ENCODE peak calls at places on chromosome 6, in nine cellular contexts. Z is tibial nerve; W is astrocyte of the cerebellum; G is Panc1; I is pancreas; P is CD8-positive, alpha-beta T cell; V is foreskin fibroblast; U is epithelial cell of esophagus; M is astrocyte of the spinal cord. B is an unnamed sample.

GRCh38 chr6:25448965-25449538 is 169.9 kb downstream of the CARMIL1 start:
- DNase-seq in G (no peak), P (no peak), V (no peak), U (peak), W (no peak), Z (no peak), I (no peak), M (no peak), B (no peak)

GRCh38 chr6:11276911-11277274 is 44.4 kb upstream of the NEDD9 start:
- DNase-seq in U (peak), W (no peak), G (no peak), M (no peak), I (no peak), Z (no peak), V (peak), P (no peak), B (no peak)

GRCh38 chr6:151325075-151326050 is 66.0 kb downstream of the ZBTB2 start:
- DNase-seq in Z (peak), U (peak), G (no peak), M (peak), I (peak), V (peak), W (no peak), P (no peak), B (no peak)

GRCh38 chr6:29641430-29642213 is 8.6 kb upstream of the GABBR1 start:
- DNase-seq in M (no peak), G (no peak), W (no peak), U (peak), P (no peak), V (no peak), Z (no peak), I (no peak), B (no peak)

GRCh38 chr6:170134077-170135040 is 156.5 kb downstream of the DLL1 start:
- DNase-seq in I (peak), M (no peak), U (no peak), V (no peak), Z (no peak), W (no peak), G (no peak), P (no peak), B (peak)

GRCh38 chr6:53643481-53643965 is 22.0 kb downstream of the KLHL31 start:
- DNase-seq in P (no peak), I (no peak), G (no peak), U (no peak), V (no peak), W (no peak), Z (no peak), M (no peak), B (no peak)

GRCh38 chr6:68229566-68229965 is 405.5 kb upstream of the ADGRB3 start:
- DNase-seq in P (no peak), W (peak), Z (no peak), G (no peak), M (peak), I (no peak), U (no peak), V (peak), B (no peak)

GRCh38 chr6:87798393-87799278 is 96.6 kb upstream of the AKIRIN2 start:
- DNase-seq in W (no peak), I (no peak), V (no peak), Z (no peak), G (no peak), M (no peak), U (no peak), P (no peak), B (no peak)

GRCh38 chr6:119533603-119534279 is 184.2 kb upstream of the MAN1A1 start:
- DNase-seq in Z (no peak), U (peak), I (no peak), G (no peak), P (no peak), V (peak), W (peak), M (peak), B (no peak)

GRCh38 chr6:111808493-111808892 is 64.8 kb downstream of the FYN start:
- DNase-seq in W (no peak), P (no peak), Z (no peak), V (no peak), G (no peak), M (no peak), I (no peak), U (no peak), B (no peak)

GRCh38 chr6:46053034-46053933 is 37.6 kb upstream of the CLIC5 start:
- DNase-seq in V (no peak), G (no peak), U (no peak), I (no peak), W (no peak), Z (no peak), P (no peak), M (no peak), B (no peak)

GRCh38 chr6:35972471-35972985 is 51.6 kb upstream of the SRPK1 start:
- DNase-seq in U (no peak), G (no peak), M (no peak), V (peak), W (peak), I (no peak), P (no peak), Z (no peak), B (no peak)

DNA sequence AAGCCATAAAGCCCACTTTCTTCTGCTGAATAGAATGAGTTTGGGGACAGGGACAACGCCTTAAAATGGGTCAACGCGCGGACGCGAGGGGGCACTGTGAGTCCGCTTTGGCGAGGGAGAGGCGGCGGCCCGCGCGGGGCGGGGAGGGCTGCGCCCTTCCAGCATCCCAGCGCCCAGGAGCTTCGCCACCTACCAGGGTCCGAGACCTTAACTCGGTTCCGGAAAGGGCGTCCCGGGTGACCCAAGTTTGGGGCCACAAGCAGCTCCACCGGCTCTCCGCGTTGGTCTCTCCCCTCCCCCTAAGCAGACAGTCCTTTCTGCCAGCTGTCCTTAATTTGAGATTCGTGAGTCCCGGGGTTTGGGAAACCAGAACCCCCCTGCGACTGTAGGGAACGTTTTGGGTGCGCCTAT is 1.8 kb upstream of the SAMD5 start:
- DNase-seq in V (peak), M (peak), Z (peak), P (no peak), W (no peak), U (peak), G (no peak), I (peak), B (no peak)
- TF ChIP-seq CTCF in V (peak), M (peak), Z (peak), P (no peak), W (peak), U (peak), G (peak), I (peak), B (peak)

GRCh38 chr6:121441477-121441876 is 6.0 kb downstream of the GJA1 start:
- DNase-seq in P (no peak), M (no peak), I (no peak), W (no peak), G (no peak), V (no peak), Z (no peak), U (no peak), B (no peak)
- H3K4me3 ChIP-seq in P (no peak), M (no peak), I (no peak), W (peak), G (no peak), V (peak), Z (no peak), U (no peak), B (no peak)

GRCh38 chr6:95185874-95186273 is 391.5 kb upstream of the MANEA start:
- DNase-seq in V (no peak), Z (no peak), G (no peak), W (no peak), I (no peak), M (no peak), P (no peak), U (no peak), B (no peak)
- TF ChIP-seq CTCF in V (no peak), Z (no peak), G (no peak), W (no peak), I (no peak), M (no peak), P (no peak), U (no peak), B (no peak)

DNA sequence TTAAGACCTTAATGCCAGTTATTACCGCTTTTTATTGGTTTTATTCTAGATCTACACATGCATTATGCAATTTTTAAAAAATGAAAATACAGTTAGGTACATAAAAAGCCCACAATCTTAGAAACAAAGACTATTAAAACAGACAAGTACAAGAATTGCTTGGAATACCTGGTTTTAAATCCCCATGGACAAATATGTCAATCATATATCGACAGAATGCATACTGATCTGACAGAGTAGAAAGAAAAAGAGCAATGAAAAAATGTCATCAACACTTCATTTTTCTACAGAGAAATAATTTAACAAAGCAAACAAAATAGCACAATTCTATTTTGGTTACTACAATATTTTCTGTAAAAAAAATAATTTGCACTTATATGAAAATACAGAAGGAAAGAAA is 139.7 kb downstream of the TRDN start:
- DNase-seq in U (no peak), W (no peak), I (no peak), P (no peak), V (no peak), Z (no peak), M (no peak), G (no peak), B (no peak)
- H3K4me3 ChIP-seq in U (no peak), W (no peak), I (no peak), P (no peak), V (no peak), Z (no peak), M (no peak), G (no peak), B (no peak)

GRCh38 chr6:33578164-33578563 is 1.9 kb downstream of the BAK1 start:
- DNase-seq in P (no peak), W (no peak), G (no peak), U (no peak), M (no peak), I (no peak), Z (no peak), V (no peak), B (no peak)

GRCh38 chr6:33578588-33579011 is 1.5 kb downstream of the BAK1 start:
- DNase-seq in U (no peak), Z (no peak), M (no peak), I (no peak), G (no peak), W (no peak), P (no peak), V (no peak), B (no peak)

GRCh38 chr6:33577106-33577535 is 3.0 kb downstream of the BAK1 start:
- DNase-seq in I (peak), W (no peak), M (no peak), V (no peak), Z (no peak), G (no peak), U (peak), P (no peak), B (peak)

GRCh38 chr6:33576668-33577067 is 3.4 kb downstream of the BAK1 start:
- DNase-seq in G (no peak), Z (no peak), W (no peak), U (no peak), I (no peak), P (no peak), V (no peak), M (no peak), B (no peak)

GRCh38 chr6:33577718-33578117 is 2.4 kb downstream of the BAK1 start:
- DNase-seq in M (no peak), U (no peak), I (no peak), V (no peak), P (no peak), G (no peak), W (no peak), Z (no peak), B (no peak)
- TF ChIP-seq CTCF in M (no peak), U (no peak), I (no peak), V (no peak), P (no peak), G (no peak), W (no peak), Z (no peak), B (no peak)

DNA sequence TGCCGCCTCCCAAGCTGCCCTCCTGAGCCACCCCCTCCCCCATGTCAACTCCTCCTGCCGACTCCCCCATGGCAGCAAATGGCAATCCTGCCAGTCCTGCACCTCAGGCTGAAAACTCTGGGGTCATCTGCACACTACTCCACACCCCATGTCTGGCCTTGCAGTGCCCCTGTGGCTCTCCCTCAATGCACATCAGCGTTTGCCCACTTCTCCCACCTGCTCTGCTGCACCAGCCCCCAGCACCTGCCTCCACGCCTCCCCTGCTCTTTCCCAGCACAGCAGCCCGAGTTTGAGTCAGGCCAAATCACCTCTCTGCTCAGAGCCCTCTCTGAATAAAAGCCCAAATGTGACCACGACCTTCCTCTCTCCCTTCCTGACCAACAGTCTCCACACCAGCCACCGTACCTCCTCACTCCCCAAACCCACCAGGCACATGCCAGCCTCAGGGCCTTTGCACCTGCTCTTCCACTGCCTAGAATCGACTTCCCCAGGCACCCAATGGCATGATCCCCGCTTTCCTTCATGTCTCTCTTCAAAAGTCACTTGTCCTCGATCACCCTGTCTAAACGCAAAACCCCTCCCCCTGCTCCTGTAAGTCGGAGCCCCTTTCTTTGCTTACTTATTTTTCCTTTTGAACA is 4.3 kb downstream of the PXDC1 start:
- DNase-seq in P (no peak), I (no peak), G (no peak), W (no peak), V (no peak), Z (no peak), U (no peak), M (no peak), B (no peak)
- H3K4me3 ChIP-seq in P (no peak), I (no peak), G (no peak), W (no peak), V (peak), Z (no peak), U (no peak), M (no peak), B (no peak)

GRCh38 chr6:108526739-108527174 is 34.0 kb upstream of the FOXO3 start:
- DNase-seq in I (no peak), M (peak), Z (no peak), W (peak), G (peak), P (no peak), U (peak), V (peak), B (no peak)

GRCh38 chr6:108535079-108535742 is 25.5 kb upstream of the FOXO3 start:
- DNase-seq in U (no peak), I (no peak), W (no peak), G (no peak), M (no peak), P (no peak), V (no peak), Z (no peak), B (no peak)

GRCh38 chr6:108528878-108529277 is 31.8 kb upstream of the FOXO3 start:
- DNase-seq in I (no peak), P (no peak), G (no peak), Z (no peak), V (no peak), W (no peak), M (no peak), U (no peak), B (no peak)

GRCh38 chr6:108531332-108531731 is 29.4 kb upstream of the FOXO3 start:
- DNase-seq in Z (no peak), P (no peak), U (no peak), V (no peak), W (no peak), G (no peak), I (no peak), M (no peak), B (no peak)
- TF ChIP-seq CTCF in Z (no peak), P (no peak), U (peak), V (no peak), W (no peak), G (no peak), I (no peak), M (no peak), B (no peak)

GRCh38 chr6:145733770-145734169 is 1.6 kb downstream of the EPM2A start:
- DNase-seq in V (peak), W (no peak), U (no peak), Z (no peak), P (no peak), G (no peak), M (no peak), I (no peak), B (no peak)
- H3K4me3 ChIP-seq in V (no peak), W (no peak), U (no peak), Z (no peak), P (no peak), G (peak), M (no peak), I (peak), B (peak)

DNA sequence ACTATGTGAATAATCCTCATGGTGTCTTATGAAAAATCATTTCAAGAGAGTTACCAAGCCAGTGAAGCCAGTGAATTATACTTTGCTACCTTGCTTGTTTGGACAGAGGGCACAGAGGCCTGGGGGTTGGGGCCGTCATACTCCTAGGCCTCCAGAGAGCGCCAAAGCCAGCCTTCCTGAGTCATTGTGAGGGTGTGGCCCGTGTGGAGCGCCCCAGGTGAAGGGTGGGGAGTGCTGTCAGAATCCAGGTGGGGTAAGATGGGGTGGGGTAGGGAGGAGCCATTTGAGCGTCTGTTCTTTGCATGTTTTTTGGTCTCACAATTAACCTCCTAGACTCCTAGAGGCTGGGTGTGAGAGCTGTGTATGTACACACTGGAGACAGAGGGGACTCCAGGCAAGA is 71.1 kb downstream of the PERP start:
- DNase-seq in I (no peak), V (no peak), P (no peak), W (no peak), M (no peak), Z (no peak), U (peak), G (no peak), B (peak)
- TF ChIP-seq CTCF in I (no peak), V (no peak), P (no peak), W (no peak), M (no peak), Z (no peak), U (peak), G (no peak), B (peak)